ENCODE peak calls at places on chromosomes 5 and 9, in eight cellular contexts. One of them, this sample, is unnamed.
A peak's percentile ranks its signal among the peaks of the same experiment; 100 is the strongest.

GRCh38 chr5:61386062-61386800 is 54.2 kb downstream of the ZSWIM6 start:
- DNase-seq in gastrocnemius medialis: no peak
- DNase-seq in choroid plexus epithelial cell: no peak
- DNase-seq in astrocyte: no peak
- DNase-seq in lower leg skin: no peak
- DNase-seq in right atrium auricular region: no peak
- DNase-seq in brain microvascular endothelial cell: no peak
- DNase-seq in neuronal stem cell: no peak
- DNase-seq in this sample: no peak

GRCh38 chr5:5318426-5319205 is 103.9 kb upstream of the ICE1 start:
- DNase-seq in right atrium auricular region: no peak
- DNase-seq in gastrocnemius medialis: no peak
- DNase-seq in lower leg skin: no peak
- DNase-seq in brain microvascular endothelial cell: no peak
- DNase-seq in neuronal stem cell: no peak
- DNase-seq in choroid plexus epithelial cell: no peak
- DNase-seq in astrocyte: peak; percentile 78
- DNase-seq in this sample: no peak

GRCh38 chr5:56409331-56410190 is 176.4 kb upstream of the ANKRD55 start:
- DNase-seq in choroid plexus epithelial cell: peak; percentile 55
- DNase-seq in astrocyte: peak; percentile 94
- DNase-seq in gastrocnemius medialis: peak; percentile 21
- DNase-seq in neuronal stem cell: no peak
- DNase-seq in lower leg skin: no peak
- DNase-seq in brain microvascular endothelial cell: peak; percentile 82
- DNase-seq in right atrium auricular region: no peak
- DNase-seq in this sample: no peak

GRCh38 chr5:177507165-177507564 is 2.5 kb downstream of the DOK3 start:
- DNase-seq in astrocyte: no peak
- DNase-seq in neuronal stem cell: no peak
- DNase-seq in brain microvascular endothelial cell: peak; percentile 45
- DNase-seq in lower leg skin: no peak
- DNase-seq in gastrocnemius medialis: no peak
- DNase-seq in choroid plexus epithelial cell: peak; percentile 58
- DNase-seq in right atrium auricular region: no peak
- DNase-seq in this sample: no peak

GRCh38 chr9:128393171-128393761 is 22.1 kb downstream of the URM1 start:
- DNase-seq in choroid plexus epithelial cell: no peak
- DNase-seq in neuronal stem cell: peak; percentile 70
- DNase-seq in gastrocnemius medialis: no peak
- DNase-seq in brain microvascular endothelial cell: no peak
- DNase-seq in lower leg skin: no peak
- DNase-seq in right atrium auricular region: no peak
- DNase-seq in astrocyte: no peak
- DNase-seq in this sample: no peak

GRCh38 chr5:56852228-56853000 is 37.1 kb downstream of the MAP3K1 start:
- DNase-seq in gastrocnemius medialis: no peak
- DNase-seq in astrocyte: peak; percentile 56
- DNase-seq in lower leg skin: no peak
- DNase-seq in choroid plexus epithelial cell: peak; percentile 72
- DNase-seq in brain microvascular endothelial cell: no peak
- DNase-seq in right atrium auricular region: no peak
- DNase-seq in neuronal stem cell: no peak
- DNase-seq in this sample: no peak

GRCh38 chr5:57858905-57859304 is 376.3 kb upstream of the ACTBL2 start:
- DNase-seq in gastrocnemius medialis: no peak
- DNase-seq in right atrium auricular region: no peak
- DNase-seq in brain microvascular endothelial cell: no peak
- DNase-seq in choroid plexus epithelial cell: peak; percentile 54
- DNase-seq in neuronal stem cell: no peak
- DNase-seq in lower leg skin: no peak
- DNase-seq in astrocyte: no peak
- DNase-seq in this sample: peak; percentile 6

GRCh38 chr9:97556036-97556720 is 54.7 kb downstream of the TMOD1 start:
- DNase-seq in astrocyte: no peak
- DNase-seq in gastrocnemius medialis: peak; percentile 21
- DNase-seq in right atrium auricular region: no peak
- DNase-seq in brain microvascular endothelial cell: no peak
- DNase-seq in choroid plexus epithelial cell: no peak
- DNase-seq in lower leg skin: peak; percentile 73
- DNase-seq in neuronal stem cell: no peak
- DNase-seq in this sample: no peak

GRCh38 chr5:3709058-3709723 is 113.6 kb downstream of the IRX1 start:
- DNase-seq in gastrocnemius medialis: no peak
- DNase-seq in right atrium auricular region: no peak
- DNase-seq in neuronal stem cell: peak; percentile 14
- DNase-seq in astrocyte: no peak
- DNase-seq in choroid plexus epithelial cell: no peak
- DNase-seq in brain microvascular endothelial cell: no peak
- DNase-seq in lower leg skin: no peak
- DNase-seq in this sample: no peak

GRCh38 chr5:137580030-137580429 is 80.9 kb upstream of the SPOCK1 start:
- DNase-seq in astrocyte: no peak
- DNase-seq in choroid plexus epithelial cell: no peak
- DNase-seq in gastrocnemius medialis: no peak
- DNase-seq in brain microvascular endothelial cell: no peak
- DNase-seq in neuronal stem cell: no peak
- DNase-seq in right atrium auricular region: no peak
- DNase-seq in lower leg skin: no peak
- DNase-seq in this sample: no peak

GRCh38 chr5:172983542-172984243 is at the start of gene ATP6V0E1:
- DNase-seq in brain microvascular endothelial cell: peak; percentile 92
- DNase-seq in right atrium auricular region: peak; percentile 97
- DNase-seq in neuronal stem cell: peak; percentile 89
- DNase-seq in gastrocnemius medialis: peak; percentile 96
- DNase-seq in choroid plexus epithelial cell: peak; percentile 93
- DNase-seq in lower leg skin: peak; percentile 99
- DNase-seq in astrocyte: peak; percentile 81
- DNase-seq in this sample: peak; percentile 96

GRCh38 chr5:141870226-141870625 is 8.0 kb downstream of the PCDH1 start:
- DNase-seq in neuronal stem cell: no peak
- DNase-seq in gastrocnemius medialis: no peak
- DNase-seq in choroid plexus epithelial cell: no peak
- DNase-seq in brain microvascular endothelial cell: no peak
- DNase-seq in astrocyte: no peak
- DNase-seq in right atrium auricular region: no peak
- DNase-seq in lower leg skin: peak; percentile 76
- DNase-seq in this sample: no peak

GRCh38 chr5:149442563-149443182 is 63.6 kb upstream of the IL17B start:
- DNase-seq in gastrocnemius medialis: peak; percentile 80
- DNase-seq in right atrium auricular region: no peak
- DNase-seq in lower leg skin: peak; percentile 96
- DNase-seq in choroid plexus epithelial cell: peak; percentile 74
- DNase-seq in astrocyte: no peak
- DNase-seq in brain microvascular endothelial cell: peak; percentile 76
- DNase-seq in neuronal stem cell: peak; percentile 56
- DNase-seq in this sample: peak; percentile 90

GRCh38 chr9:127231666-127232065 is 32.9 kb upstream of the GARNL3 start:
- DNase-seq in astrocyte: no peak
- DNase-seq in lower leg skin: no peak
- DNase-seq in brain microvascular endothelial cell: no peak
- DNase-seq in choroid plexus epithelial cell: no peak
- DNase-seq in gastrocnemius medialis: no peak
- DNase-seq in right atrium auricular region: no peak
- DNase-seq in neuronal stem cell: no peak
- DNase-seq in this sample: no peak

GRCh38 chr5:31225118-31225517 is 31.6 kb downstream of the CDH6 start:
- DNase-seq in astrocyte: peak; percentile 90
- DNase-seq in lower leg skin: no peak
- DNase-seq in right atrium auricular region: no peak
- DNase-seq in gastrocnemius medialis: no peak
- DNase-seq in choroid plexus epithelial cell: peak; percentile 76
- DNase-seq in neuronal stem cell: no peak
- DNase-seq in brain microvascular endothelial cell: peak; percentile 99
- DNase-seq in this sample: no peak

GRCh38 chr9:34375901-34376595 is 650 bp downstream of the MYORG start:
- DNase-seq in gastrocnemius medialis: peak; percentile 90
- DNase-seq in neuronal stem cell: peak; percentile 17
- DNase-seq in right atrium auricular region: peak; percentile 70
- DNase-seq in brain microvascular endothelial cell: no peak
- DNase-seq in lower leg skin: peak; percentile 85
- DNase-seq in astrocyte: peak; percentile 15
- DNase-seq in choroid plexus epithelial cell: peak; percentile 12
- DNase-seq in this sample: no peak

GRCh38 chr9:116149844-116150243 is 3.7 kb upstream of the PAPPA start:
- DNase-seq in brain microvascular endothelial cell: no peak
- DNase-seq in astrocyte: no peak
- DNase-seq in lower leg skin: no peak
- DNase-seq in choroid plexus epithelial cell: peak; percentile 70
- DNase-seq in gastrocnemius medialis: peak; percentile 25
- DNase-seq in right atrium auricular region: no peak
- DNase-seq in neuronal stem cell: peak; percentile 41
- DNase-seq in this sample: no peak

GRCh38 chr9:127567119-127567897 is 44.8 kb upstream of the STXBP1 start:
- DNase-seq in lower leg skin: no peak
- DNase-seq in right atrium auricular region: peak; percentile 78
- DNase-seq in brain microvascular endothelial cell: no peak
- DNase-seq in gastrocnemius medialis: peak; percentile 41
- DNase-seq in choroid plexus epithelial cell: no peak
- DNase-seq in neuronal stem cell: no peak
- DNase-seq in astrocyte: no peak
- DNase-seq in this sample: no peak

GRCh38 chr9:136024696-136025316 is 63.6 kb upstream of the UBAC1 start:
- DNase-seq in brain microvascular endothelial cell: no peak
- DNase-seq in neuronal stem cell: no peak
- DNase-seq in lower leg skin: peak; percentile 81
- DNase-seq in choroid plexus epithelial cell: no peak
- DNase-seq in astrocyte: no peak
- DNase-seq in gastrocnemius medialis: no peak
- DNase-seq in right atrium auricular region: no peak
- DNase-seq in this sample: no peak

DNA sequence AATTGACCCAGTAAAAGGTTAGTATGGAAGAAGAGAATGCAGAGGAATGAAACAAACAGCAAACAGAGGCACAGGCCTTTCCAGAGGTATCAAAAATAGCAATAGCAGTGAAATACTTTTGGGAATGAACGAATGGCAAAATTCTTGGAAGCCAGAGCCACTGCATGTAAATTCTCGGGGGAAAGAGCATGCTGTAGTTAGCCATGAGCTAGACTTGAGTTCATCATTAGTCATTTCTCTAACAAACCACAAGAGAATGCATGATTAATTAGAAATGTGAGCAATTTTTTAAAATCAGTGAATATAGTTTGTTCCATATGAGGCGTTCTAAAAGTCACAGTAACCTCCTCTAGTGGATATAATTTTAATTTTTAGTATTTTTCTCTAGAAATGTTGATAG is 170.3 kb upstream of the PRR16 start:
- DNase-seq in choroid plexus epithelial cell: peak; percentile 35
- DNase-seq in brain microvascular endothelial cell: peak; percentile 12
- DNase-seq in right atrium auricular region: no peak
- DNase-seq in lower leg skin: no peak
- DNase-seq in gastrocnemius medialis: no peak
- DNase-seq in neuronal stem cell: no peak
- DNase-seq in astrocyte: peak; percentile 91
- DNase-seq in this sample: no peak
- H3K4me3 ChIP-seq in choroid plexus epithelial cell: no peak overlapping the region
- H3K4me3 ChIP-seq in brain microvascular endothelial cell: no peak overlapping the region
- H3K4me3 ChIP-seq in right atrium auricular region: no peak overlapping the region
- H3K4me3 ChIP-seq in lower leg skin: no peak overlapping the region
- H3K4me3 ChIP-seq in gastrocnemius medialis: no peak overlapping the region
- H3K4me3 ChIP-seq in neuronal stem cell: no peak overlapping the region
- H3K4me3 ChIP-seq in astrocyte: no peak overlapping the region
- H3K4me3 ChIP-seq in this sample: no peak overlapping the region

DNA sequence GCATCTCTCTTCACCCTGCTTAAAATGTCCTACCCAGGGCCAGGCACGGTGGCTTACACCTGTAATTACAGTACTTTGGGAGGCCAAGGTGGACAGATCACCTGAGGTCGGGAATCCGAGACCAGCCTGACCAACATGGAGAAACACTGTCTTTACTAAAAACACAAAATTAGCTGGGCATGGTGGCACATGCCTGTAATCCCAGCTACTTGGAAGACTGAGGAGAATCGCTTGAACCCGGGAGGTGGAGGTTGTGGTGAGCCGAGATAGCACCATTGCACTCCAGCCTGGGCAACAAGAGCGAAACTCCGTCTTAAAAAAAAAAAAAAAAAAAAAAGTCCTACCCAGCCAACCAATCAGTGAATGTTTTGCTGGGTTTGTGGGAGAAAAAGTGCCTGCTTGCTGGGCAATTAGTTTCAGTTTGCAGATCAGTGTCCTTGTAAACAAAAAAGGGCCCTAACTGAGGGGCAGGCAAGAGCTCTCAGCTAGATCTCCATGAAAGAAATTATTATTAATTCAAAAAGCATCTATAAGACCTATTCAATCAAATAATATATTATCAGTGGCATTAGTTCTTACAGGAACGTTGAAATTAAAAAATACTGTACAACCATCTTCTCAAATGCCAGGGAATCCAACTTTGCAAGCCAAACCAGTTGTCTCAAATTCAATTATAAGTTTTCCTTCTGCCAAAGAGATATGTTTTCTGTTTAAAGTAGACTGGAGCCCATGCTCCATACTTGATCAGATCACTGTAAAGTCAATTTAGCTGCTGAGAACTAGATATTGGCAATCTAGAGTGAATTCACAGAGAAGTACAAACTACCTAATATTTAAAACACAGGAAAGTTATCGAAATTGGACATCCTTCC is 3.9 kb downstream of the MEGF9 start:
- DNase-seq in astrocyte: peak; percentile 57
- DNase-seq in right atrium auricular region: no peak
- DNase-seq in brain microvascular endothelial cell: no peak
- DNase-seq in neuronal stem cell: no peak
- DNase-seq in gastrocnemius medialis: peak; percentile 42
- DNase-seq in lower leg skin: no peak
- DNase-seq in choroid plexus epithelial cell: peak; percentile 42
- DNase-seq in this sample: peak; percentile 29
- H3K4me3 ChIP-seq in astrocyte: peak overlapping the region; percentile 9
- H3K4me3 ChIP-seq in right atrium auricular region: no peak overlapping the region
- H3K4me3 ChIP-seq in brain microvascular endothelial cell: peak overlapping the region; percentile 37
- H3K4me3 ChIP-seq in neuronal stem cell: no peak overlapping the region
- H3K4me3 ChIP-seq in gastrocnemius medialis: peak overlapping the region; percentile 57
- H3K4me3 ChIP-seq in lower leg skin: no peak overlapping the region
- H3K4me3 ChIP-seq in choroid plexus epithelial cell: no peak overlapping the region
- H3K4me3 ChIP-seq in this sample: no peak overlapping the region

DNA sequence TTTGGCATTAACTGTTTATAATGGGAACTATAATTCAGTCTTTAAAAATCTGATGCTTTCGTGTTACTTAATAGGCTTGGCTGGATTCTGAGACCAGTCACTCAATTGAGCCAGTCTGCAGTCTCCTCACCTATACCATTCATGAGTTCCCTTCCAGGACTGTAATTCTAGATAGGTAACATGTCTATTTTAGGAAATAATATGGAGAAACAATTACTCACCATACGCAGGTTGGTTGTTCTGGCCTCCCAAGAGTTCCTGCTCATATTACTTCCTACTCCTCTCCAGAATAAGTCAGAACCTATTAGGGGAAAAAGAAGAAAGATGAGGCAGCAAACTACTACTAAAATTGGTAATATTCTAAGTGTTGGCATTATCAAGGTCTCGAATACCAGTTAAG is 4.5 kb upstream of the IARS1 start:
- DNase-seq in gastrocnemius medialis: peak; percentile 42
- DNase-seq in choroid plexus epithelial cell: no peak
- DNase-seq in brain microvascular endothelial cell: no peak
- DNase-seq in lower leg skin: no peak
- DNase-seq in right atrium auricular region: no peak
- DNase-seq in neuronal stem cell: no peak
- DNase-seq in astrocyte: no peak
- DNase-seq in this sample: no peak
- H3K4me3 ChIP-seq in gastrocnemius medialis: no peak overlapping the region
- H3K4me3 ChIP-seq in choroid plexus epithelial cell: no peak overlapping the region
- H3K4me3 ChIP-seq in brain microvascular endothelial cell: no peak overlapping the region
- H3K4me3 ChIP-seq in lower leg skin: no peak overlapping the region
- H3K4me3 ChIP-seq in right atrium auricular region: no peak overlapping the region
- H3K4me3 ChIP-seq in neuronal stem cell: no peak overlapping the region
- H3K4me3 ChIP-seq in astrocyte: no peak overlapping the region
- H3K4me3 ChIP-seq in this sample: no peak overlapping the region

GRCh38 chr5:135039526-135040296 is 5.7 kb upstream of the PITX1 start:
- DNase-seq in choroid plexus epithelial cell: no peak
- DNase-seq in neuronal stem cell: no peak
- DNase-seq in right atrium auricular region: no peak
- DNase-seq in gastrocnemius medialis: no peak
- DNase-seq in lower leg skin: no peak
- DNase-seq in brain microvascular endothelial cell: no peak
- DNase-seq in astrocyte: no peak
- DNase-seq in this sample: no peak
- H3K4me3 ChIP-seq in choroid plexus epithelial cell: no peak overlapping the region
- H3K4me3 ChIP-seq in neuronal stem cell: no peak overlapping the region
- H3K4me3 ChIP-seq in right atrium auricular region: no peak overlapping the region
- H3K4me3 ChIP-seq in gastrocnemius medialis: peak overlapping the region; percentile 9
- H3K4me3 ChIP-seq in lower leg skin: no peak overlapping the region
- H3K4me3 ChIP-seq in brain microvascular endothelial cell: no peak overlapping the region
- H3K4me3 ChIP-seq in astrocyte: no peak overlapping the region
- H3K4me3 ChIP-seq in this sample: no peak overlapping the region

This sample was measured in cardiac muscle cell.